ENCODE peak calls at places on chromosomes 3 and 15, in five cellular contexts. S is NCI-H748 treated with DMSO at 0.1 percent for 48 hours, W is ELF-1, Z is EH, H is GF-D8. F is an unnamed sample.

GRCh38 chr3:86234516-86235254 is 756.3 kb downstream of the VGLL3 start:
- DNase-seq in S (no peak), W (no peak), Z (no peak), H (no peak), F (no peak)

GRCh38 chr3:150577854-150578253 is 25.3 kb upstream of the SELENOT start:
- DNase-seq in S (no peak), W (no peak), Z (peak), H (no peak), F (no peak)

GRCh38 chr3:71129611-71130515 is 453.7 kb downstream of the FOXP1 start:
- DNase-seq in S (no peak), W (no peak), Z (peak), H (peak), F (no peak)

GRCh38 chr3:31188112-31188511 is 293.7 kb upstream of the GADL1 start:
- DNase-seq in S (no peak), W (no peak), Z (no peak), H (no peak), F (no peak)

GRCh38 chr3:138114431-138114918 is 933 bp downstream of the DZIP1L start:
- DNase-seq in S (no peak), W (peak), Z (peak), H (no peak), F (no peak)

GRCh38 chr3:106119691-106120090 is 250.9 kb upstream of the CBLB start:
- DNase-seq in S (no peak), W (no peak), Z (peak), H (no peak), F (no peak)

GRCh38 chr3:114213262-114213668 is 24.1 kb downstream of the ZNF80 start:
- DNase-seq in S (no peak), W (no peak), Z (peak), H (no peak), F (no peak)

GRCh38 chr3:17747184-17747889 is 4.9 kb upstream of the TBC1D5 start:
- DNase-seq in S (no peak), W (no peak), Z (no peak), H (no peak), F (no peak)

GRCh38 chr15:68411735-68412134 is 20.2 kb downstream of the ITGA11 start:
- DNase-seq in S (no peak), W (no peak), Z (no peak), H (no peak), F (no peak)

GRCh38 chr15:78140296-78140695 is 8.9 kb upstream of the IDH3A start:
- DNase-seq in S (no peak), W (no peak), Z (no peak), H (no peak), F (no peak)

GRCh38 chr3:147394168-147394941 is 12.0 kb downstream of the ZIC4 start:
- DNase-seq in S (no peak), W (no peak), Z (peak), H (no peak), F (no peak)

GRCh38 chr3:43793648-43794372 is 103.1 kb downstream of the ABHD5 start:
- DNase-seq in S (no peak), W (no peak), Z (no peak), H (no peak), F (no peak)

GRCh38 chr3:149393355-149394165 is 16.1 kb upstream of the TM4SF1 start:
- DNase-seq in S (peak), W (peak), Z (peak), H (no peak), F (peak)

GRCh38 chr3:52046914-52047239 is 9.5 kb downstream of the DUSP7 start:
- DNase-seq in S (no peak), W (no peak), Z (no peak), H (no peak), F (no peak)

GRCh38 chr3:126553284-126553811 is 5.4 kb downstream of the C3orf22 start:
- DNase-seq in S (no peak), W (no peak), Z (no peak), H (no peak), F (no peak)

GRCh38 chr3:193509103-193509965 is 45.4 kb downstream of the ATP13A4 start:
- DNase-seq in S (no peak), W (no peak), Z (no peak), H (no peak), F (no peak)

GRCh38 chr15:79673416-79674123 is 223.2 kb downstream of the MTHFS start:
- DNase-seq in S (no peak), W (peak), Z (peak), H (no peak), F (no peak)